ENCODE peak calls at places on chromosomes 12 and 14, in eight cellular contexts. X is NT2/D1, Q is left cardiac atrium, U is IMR-90, R is A549, O is NCI-H446, F is NCI-H1417, W is cardiac fibroblast. C is an unnamed sample.

GRCh38 chr14:68580676-68581075 is 212.2 kb downstream of the ZFP36L1 start:
- DNase-seq in X (no peak), Q (no peak), U (no peak), R (no peak), O (no peak), F (no peak), W (no peak), C (no peak)

GRCh38 chr14:34999500-34999899 is 16.7 kb downstream of the SRP54 start:
- DNase-seq in X (no peak), Q (no peak), U (no peak), R (no peak), O (no peak), F (no peak), W (no peak), C (no peak)

GRCh38 chr12:114921796-114922195 is 237.8 kb upstream of the TBX3 start:
- DNase-seq in X (no peak), Q (no peak), U (no peak), R (no peak), O (no peak), F (no peak), W (no peak), C (peak)

GRCh38 chr12:128276542-128276941 is 9.6 kb downstream of the TMEM132C start:
- DNase-seq in X (no peak), Q (no peak), U (no peak), R (no peak), O (no peak), F (no peak), W (no peak), C (peak)

GRCh38 chr12:88737838-88738472 is 157.7 kb upstream of the KITLG start:
- DNase-seq in X (no peak), Q (no peak), U (no peak), R (no peak), O (no peak), F (no peak), W (no peak), C (no peak)

GRCh38 chr12:116123511-116124258 is 153.8 kb downstream of the MED13L start:
- DNase-seq in X (no peak), Q (no peak), U (peak), R (peak), O (peak), F (peak), W (peak), C (no peak)

GRCh38 chr12:87836190-87836589 is 193.0 kb downstream of the C12orf50 start:
- DNase-seq in X (no peak), Q (no peak), U (no peak), R (no peak), O (no peak), F (no peak), W (no peak), C (no peak)

GRCh38 chr14:50775357-50775756 is 55.6 kb downstream of the NIN start:
- DNase-seq in X (no peak), Q (no peak), U (peak), R (no peak), O (no peak), F (no peak), W (peak), C (no peak)

GRCh38 chr14:61128382-61129167 is 147.5 kb downstream of the SLC38A6 start:
- DNase-seq in X (no peak), Q (no peak), U (peak), R (no peak), O (no peak), F (no peak), W (no peak), C (no peak)

GRCh38 chr12:78951746-78952532 is 87.4 kb downstream of the SYT1 start:
- DNase-seq in X (no peak), Q (no peak), U (no peak), R (no peak), O (peak), F (peak), W (no peak), C (no peak)

GRCh38 chr14:71206766-71207371 is 299.6 kb downstream of the PCNX1 start:
- DNase-seq in X (no peak), Q (peak), U (peak), R (peak), O (peak), F (no peak), W (peak), C (peak)

GRCh38 chr12:12087693-12088034 is 16.9 kb downstream of the BCL2L14 start:
- DNase-seq in X (no peak), Q (no peak), U (no peak), R (no peak), O (no peak), F (no peak), W (no peak), C (no peak)

GRCh38 chr12:77847060-77847541 is 16.4 kb downstream of the NAV3 start:
- DNase-seq in X (no peak), Q (no peak), U (peak), R (no peak), O (no peak), F (no peak), W (peak), C (no peak)

GRCh38 chr14:77031680-77032482 is 3.4 kb upstream of the IRF2BPL start:
- DNase-seq in X (no peak), Q (peak), U (peak), R (no peak), O (no peak), F (no peak), W (peak), C (peak)

C was measured in right cardiac atrium.